ENCODE peak calls at places on chromosomes 13 and 19, in ten cellular contexts. W is CD4-positive, alpha-beta T cell; I is cardiac muscle cell; N is AG04450; O is GM23248; V is CD8-positive, alpha-beta memory T cell; J is heart left ventricle; R is ovary; B is tibial artery; K is CD4-positive, alpha-beta memory T cell. Y is an unnamed sample.
A peak's percentile ranks its signal among the peaks of the same experiment; 100 is the strongest.

GRCh38 chr19:480016-480855 is 16.1 kb upstream of the MADCAM1 start:
- DNase-seq in W (peak; percentile 17), I (peak; percentile 58), N (no peak), O (peak; percentile 76), V (no peak), J (peak; percentile 85), R (peak; percentile 64), B (peak; percentile 77), K (peak; percentile 33), Y (peak; percentile 89)

GRCh38 chr19:7328647-7329046 is 20.1 kb upstream of the ARHGEF18 start:
- DNase-seq in W (no peak), I (no peak), N (no peak), O (no peak), V (no peak), J (no peak), R (no peak), B (no peak), K (no peak), Y (no peak)

GRCh38 chr13:29520671-29521070 is 74.8 kb downstream of the SLC7A1 start:
- DNase-seq in W (no peak), I (peak; percentile 69), N (peak; percentile 18), O (peak; percentile 88), V (no peak), J (no peak), R (no peak), B (peak; percentile 55), K (no peak), Y (no peak)

GRCh38 chr19:46147791-46148288 is at the start of gene IGFL2:
- DNase-seq in W (no peak), I (peak; percentile 14), N (no peak), O (peak; percentile 39), V (no peak), J (no peak), R (no peak), B (no peak), K (no peak), Y (no peak)

GRCh38 chr13:45368571-45368970 is 27.6 kb upstream of the TPT1 start:
- DNase-seq in W (no peak), I (no peak), N (no peak), O (no peak), V (no peak), J (no peak), R (no peak), B (no peak), K (no peak), Y (no peak)

GRCh38 chr13:113605461-113605860 is 20.9 kb downstream of the TFDP1 start:
- DNase-seq in W (no peak), I (no peak), N (no peak), O (no peak), V (no peak), J (no peak), R (no peak), B (no peak), K (no peak), Y (no peak)

GRCh38 chr13:51243227-51243626 is 21.0 kb downstream of the FAM124A start:
- DNase-seq in W (no peak), I (no peak), N (no peak), O (no peak), V (no peak), J (no peak), R (no peak), B (no peak), K (no peak), Y (no peak)

GRCh38 chr19:14718522-14719113 is 28.8 kb downstream of the ZNF333 start:
- DNase-seq in W (no peak), I (peak; percentile 3), N (no peak), O (peak; percentile 6), V (no peak), J (no peak), R (no peak), B (no peak), K (no peak), Y (no peak)

DNA sequence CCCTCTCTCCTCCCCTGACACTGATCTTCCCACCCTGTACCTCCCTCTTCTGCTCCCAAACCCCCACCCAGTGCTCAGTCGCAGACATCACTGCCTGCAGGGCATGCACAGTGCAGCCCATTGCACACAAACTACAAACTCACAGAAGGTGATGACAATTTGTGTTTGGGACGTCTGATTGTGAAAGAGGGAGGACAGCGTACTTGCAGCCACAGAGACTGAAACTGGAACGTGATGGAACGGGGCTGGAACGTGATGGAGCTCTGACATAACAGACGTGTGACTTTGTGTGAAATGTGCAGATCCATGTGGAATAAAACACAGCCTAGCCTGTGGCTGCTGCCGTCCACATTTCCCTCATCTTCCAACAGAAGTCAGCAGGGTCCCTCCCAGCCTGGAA is 57.3 kb upstream of the CEACAM8 start:
- DNase-seq in W (no peak), I (no peak), N (no peak), O (no peak), V (no peak), J (no peak), R (no peak), B (no peak), K (no peak), Y (no peak)
- H3K9me3 ChIP-seq in W (no peaks in the 10 kb centered on the region), I (no peaks in the 10 kb centered on the region), N (peaks cover 6% of the 10 kb centered on the region), O (no peaks in the 10 kb centered on the region), V (no peaks in the 10 kb centered on the region), J (no peaks in the 10 kb centered on the region), R (no peaks in the 10 kb centered on the region), B (no peaks in the 10 kb centered on the region), K (no peaks in the 10 kb centered on the region), Y (no peaks in the 10 kb centered on the region)

GRCh38 chr13:37409756-37410155 is 188.8 kb downstream of the POSTN start:
- DNase-seq in W (no peak), I (no peak), N (no peak), O (peak; percentile 32), V (no peak), J (no peak), R (no peak), B (no peak), K (no peak), Y (no peak)

GRCh38 chr13:37407156-37407555 is 191.4 kb downstream of the POSTN start:
- DNase-seq in W (no peak), I (no peak), N (no peak), O (no peak), V (no peak), J (no peak), R (no peak), B (no peak), K (no peak), Y (no peak)

GRCh38 chr13:37406031-37406430 is 192.5 kb downstream of the POSTN start:
- DNase-seq in W (no peak), I (no peak), N (no peak), O (no peak), V (no peak), J (no peak), R (no peak), B (no peak), K (no peak), Y (no peak)

DNA sequence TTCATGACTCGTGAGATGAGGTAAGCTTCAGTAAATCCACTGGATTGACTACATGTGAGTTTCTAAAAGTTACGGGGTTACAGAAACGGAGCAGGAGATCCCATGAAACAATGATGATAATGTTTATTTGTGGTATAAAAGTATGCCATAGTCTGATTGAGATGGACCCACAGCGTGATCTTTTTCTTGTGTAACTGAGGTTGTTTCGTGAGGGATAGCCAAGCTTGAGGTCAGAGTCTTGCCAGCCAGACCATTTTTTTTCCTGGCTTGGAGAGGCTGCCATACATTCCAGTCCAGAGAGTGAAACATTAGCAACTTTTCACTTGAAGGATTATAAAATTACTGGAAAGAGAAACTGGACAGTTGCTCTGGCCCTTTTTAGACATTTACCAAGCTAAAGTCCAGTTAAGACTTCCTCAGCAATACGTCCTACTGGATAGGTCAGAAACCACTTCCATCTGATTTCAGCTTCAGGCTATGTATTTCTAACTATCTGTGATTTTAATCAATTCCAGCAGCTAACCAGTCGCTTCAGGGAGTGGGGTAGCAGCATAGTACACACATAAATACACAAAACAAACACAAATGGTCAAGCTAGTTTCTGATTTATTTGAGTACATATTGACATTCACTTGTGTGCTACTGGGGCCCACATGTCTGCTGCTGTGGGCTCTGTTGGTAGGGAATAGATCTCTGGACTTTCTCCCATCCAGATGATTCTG is 194.6 kb downstream of the POSTN start:
- DNase-seq in W (no peak), I (peak; percentile 81), N (peak; percentile 73), O (peak; percentile 81), V (no peak), J (no peak), R (no peak), B (no peak), K (no peak), Y (no peak)
- H3K27ac ChIP-seq in W (no peak overlapping the region), I (no peak overlapping the region), N (peak overlapping the region; percentile 33), O (peak overlapping the region; percentile 54), V (no peak overlapping the region), J (no peak overlapping the region), R (no peak overlapping the region), B (no peak overlapping the region), K (no peak overlapping the region), Y (no peak overlapping the region)

GRCh38 chr19:51978882-51979281 is 7.8 kb downstream of the ZNF350 start:
- DNase-seq in W (no peak), I (no peak), N (no peak), O (no peak), V (no peak), J (no peak), R (no peak), B (no peak), K (no peak), Y (no peak)

GRCh38 chr19:51971624-51972023 is 15.0 kb downstream of the ZNF350 start:
- DNase-seq in W (no peak), I (peak; percentile 22), N (no peak), O (peak; percentile 16), V (no peak), J (no peak), R (no peak), B (no peak), K (peak; percentile 8), Y (no peak)

GRCh38 chr19:51980116-51980736 is 6.4 kb downstream of the ZNF350 start:
- DNase-seq in W (no peak), I (peak; percentile 26), N (no peak), O (no peak), V (no peak), J (no peak), R (no peak), B (no peak), K (no peak), Y (no peak)

GRCh38 chr19:51976852-51977251 is 9.8 kb downstream of the ZNF350 start:
- DNase-seq in W (no peak), I (no peak), N (no peak), O (no peak), V (no peak), J (no peak), R (no peak), B (no peak), K (no peak), Y (no peak)

GRCh38 chr19:51977346-51977745 is 9.3 kb downstream of the ZNF350 start:
- DNase-seq in W (no peak), I (no peak), N (no peak), O (no peak), V (no peak), J (no peak), R (no peak), B (no peak), K (no peak), Y (no peak)
- H3K9me3 ChIP-seq in W (peaks cover 100% of the 10 kb centered on the region), I (peaks cover 4% of the 10 kb centered on the region), N (peaks cover 45% of the 10 kb centered on the region), O (no peaks in the 10 kb centered on the region), V (peaks cover 73% of the 10 kb centered on the region), J (peaks cover 10% of the 10 kb centered on the region), R (peaks cover 82% of the 10 kb centered on the region), B (no peaks in the 10 kb centered on the region), K (peaks cover 19% of the 10 kb centered on the region), Y (peaks cover 78% of the 10 kb centered on the region)

GRCh38 chr19:49689133-49690072 is at the start of gene ADM5:
- DNase-seq in W (peak; percentile 28), I (peak; percentile 20), N (no peak), O (peak; percentile 51), V (no peak), J (no peak), R (peak; percentile 61), B (no peak), K (peak; percentile 19), Y (no peak)

GRCh38 chr19:49690656-49691242 is at the start of gene CPT1C:
- DNase-seq in W (peak; percentile 27), I (peak; percentile 83), N (peak; percentile 61), O (peak; percentile 91), V (peak; percentile 16), J (peak; percentile 82), R (peak; percentile 89), B (peak; percentile 86), K (peak; percentile 29), Y (peak; percentile 78)

GRCh38 chr19:49691243-49692101 is 556 bp downstream of the CPT1C start:
- DNase-seq in W (no peak), I (peak; percentile 86), N (no peak), O (peak; percentile 85), V (no peak), J (peak; percentile 66), R (peak; percentile 68), B (no peak), K (no peak), Y (peak; percentile 68)

GRCh38 chr19:49688531-49689132 is 762 bp upstream of the ADM5 start:
- DNase-seq in W (no peak), I (no peak), N (no peak), O (no peak), V (no peak), J (no peak), R (no peak), B (no peak), K (no peak), Y (no peak)

GRCh38 chr19:49690073-49690655 is 752 bp upstream of the CPT1C start:
- DNase-seq in W (no peak), I (no peak), N (no peak), O (peak; percentile 57), V (no peak), J (no peak), R (no peak), B (no peak), K (no peak), Y (no peak)
- H3K27ac ChIP-seq in W (no peak overlapping the region), I (no peak overlapping the region), N (peak overlapping the region; percentile 70), O (no peak overlapping the region), V (no peak overlapping the region), J (peak overlapping the region; percentile 70), R (peak overlapping the region; percentile 8), B (peak overlapping the region; percentile 54), K (no peak overlapping the region), Y (no peak overlapping the region)